ENCODE peak calls at places on chromosomes 16 and 17, in nine cellular contexts. M is ACHN, V is T-cell, Y is progenitor cell of endocrine pancreas, H is mesendoderm, K is HS-5, E is body of pancreas, R is iris pigment epithelial cell, P is erythroblast. J is an unnamed sample.

GRCh38 chr17:51487947-51488346 is 227.6 kb downstream of the UTP18 start:
- DNase-seq in V (no peak), H (peak), E (no peak), R (no peak), K (no peak), M (peak), P (no peak), Y (no peak), J (no peak)

GRCh38 chr16:68823401-68823800 is 19.9 kb upstream of the TANGO6 start:
- DNase-seq in V (no peak), Y (no peak), R (peak), P (no peak), M (peak), H (peak), K (peak), E (no peak), J (no peak)

GRCh38 chr16:69486724-69487123 is 62.3 kb downstream of the CYB5B start:
- DNase-seq in E (no peak), M (no peak), K (no peak), H (no peak), R (no peak), P (no peak), V (no peak), Y (no peak), J (no peak)

GRCh38 chr16:81623365-81624102 is 155.6 kb upstream of the PLCG2 start:
- DNase-seq in M (peak), K (no peak), R (peak), Y (no peak), H (peak), P (peak), V (peak), E (no peak), J (no peak)

GRCh38 chr17:68290268-68290954 is 516 bp downstream of the SLC16A6 start:
- DNase-seq in V (peak), H (peak), M (no peak), R (no peak), K (no peak), E (no peak), P (peak), Y (peak), J (peak)

GRCh38 chr16:68265078-68265925 is 976 bp downstream of the SLC7A6 start:
- DNase-seq in P (peak), R (peak), H (peak), Y (no peak), K (peak), M (peak), E (peak), V (peak), J (peak)

GRCh38 chr16:14677627-14678026 is 16.5 kb downstream of the PLA2G10 start:
- DNase-seq in K (no peak), E (no peak), M (no peak), V (no peak), R (no peak), P (no peak), Y (no peak), H (no peak), J (no peak)

GRCh38 chr16:71467810-71468209 is 5.8 kb upstream of the ZNF23 start:
- DNase-seq in K (no peak), H (peak), E (no peak), Y (peak), V (peak), P (peak), M (peak), R (peak), J (no peak)

GRCh38 chr16:88650749-88651275 is at the start of gene CYBA:
- DNase-seq in H (peak), K (no peak), Y (no peak), V (peak), R (peak), P (peak), E (peak), M (peak), J (peak)

GRCh38 chr17:74935585-74936469 is at the start of gene OTOP3:
- DNase-seq in H (no peak), K (no peak), M (no peak), V (no peak), Y (peak), E (no peak), R (no peak), P (no peak), J (no peak)

GRCh38 chr16:17591655-17592405 is 121.1 kb upstream of the XYLT1 start:
- DNase-seq in P (no peak), E (no peak), V (peak), H (peak), K (no peak), M (no peak), R (no peak), Y (no peak), J (no peak)